ENCODE peak calls at places on chromosomes 12 and 14, in seven cellular contexts. Y is RPMI8226; H is mammary epithelial cell; S is T-helper 2 cell treated with Interferon-gamma antibody and Interleukin-4, amounts not matched to agents 5 μg/mL and 100 μg/mL, for 36 hours; K is fibroblast of the aortic adventitia; M is H7; R is stimulated activated CD8-positive, alpha-beta memory T cell treated with anti-CD3 and anti-CD28 coated beads, Interleukin-7, amount 100 ng/mL, for 48 hours. X is an unnamed sample.

GRCh38 chr12:109999983-110000505 is 814 bp downstream of the ANKRD13A start:
- DNase-seq in S (no peak), R (no peak), K (peak), Y (peak), H (peak), M (no peak), X (no peak)

GRCh38 chr12:106080111-106080732 is 58.5 kb downstream of the NUAK1 start:
- DNase-seq in S (no peak), K (peak), Y (no peak), R (no peak), H (no peak), M (no peak), X (no peak)

GRCh38 chr14:23430733-23431105 is 4.7 kb downstream of the MYH7 start:
- DNase-seq in H (no peak), M (peak), R (no peak), K (no peak), S (no peak), Y (no peak), X (no peak)

GRCh38 chr14:61839452-61839851 is 77.2 kb downstream of the SNAPC1 start:
- DNase-seq in H (no peak), S (no peak), K (peak), M (no peak), R (no peak), Y (no peak), X (no peak)

GRCh38 chr14:37466623-37467088 is 128.4 kb downstream of the FOXA1 start:
- DNase-seq in K (no peak), R (no peak), H (no peak), S (no peak), Y (no peak), M (no peak), X (no peak)

GRCh38 chr14:105538481-105539049 is 12.2 kb downstream of the TMEM121 start:
- DNase-seq in S (no peak), R (no peak), K (no peak), Y (no peak), M (peak), H (no peak), X (no peak)

GRCh38 chr14:95143813-95144620 is 13.3 kb downstream of the DICER1 start:
- DNase-seq in M (no peak), S (no peak), R (no peak), Y (peak), K (peak), H (no peak), X (no peak)

GRCh38 chr12:52036587-52037171 is 14.6 kb upstream of the NR4A1 start:
- DNase-seq in R (peak), S (peak), Y (peak), H (peak), K (peak), M (peak), X (peak)

GRCh38 chr14:21894003-21894897 is 220.6 kb upstream of the OR4E1 start:
- DNase-seq in H (no peak), R (no peak), Y (no peak), S (peak), M (peak), K (no peak), X (no peak)

GRCh38 chr14:82710257-82710841 is 1176.7 kb upstream of the SEL1L start:
- DNase-seq in Y (peak), S (no peak), M (peak), H (peak), K (peak), R (no peak), X (peak)

GRCh38 chr14:60922050-60922449 is 58.8 kb downstream of the TRMT5 start:
- DNase-seq in M (no peak), R (no peak), S (no peak), H (peak), K (peak), Y (no peak), X (no peak)

GRCh38 chr12:107990325-107990724 is 138.8 kb upstream of the WSCD2 start:
- DNase-seq in M (peak), Y (peak), R (no peak), H (peak), K (no peak), S (no peak), X (peak)

GRCh38 chr12:43921666-43922337 is 85.9 kb downstream of the TMEM117 start:
- DNase-seq in M (peak), H (no peak), S (no peak), R (no peak), Y (no peak), K (peak), X (no peak)

GRCh38 chr14:95255013-95255412 is 64.7 kb downstream of the CLMN start:
- DNase-seq in K (no peak), R (no peak), M (no peak), S (no peak), H (no peak), Y (no peak), X (no peak)

GRCh38 chr14:81247271-81247766 is 26.6 kb upstream of the GTF2A1 start:
- DNase-seq in S (no peak), Y (no peak), H (peak), M (no peak), K (no peak), R (no peak), X (no peak)

GRCh38 chr12:123983822-123984485 is 10.9 kb downstream of the ZNF664 start:
- DNase-seq in K (peak), Y (peak), H (peak), S (peak), M (peak), R (no peak), X (peak)

GRCh38 chr12:39581592-39581991 is 38.0 kb downstream of the ABCD2 start:
- DNase-seq in H (peak), S (no peak), M (no peak), R (no peak), K (no peak), Y (no peak), X (no peak)

GRCh38 chr14:52327374-52328226 is 13.5 kb downstream of the PTGER2 start:
- DNase-seq in K (no peak), S (no peak), H (no peak), R (no peak), M (no peak), Y (no peak), X (no peak)

GRCh38 chr12:121773011-121773777 is 20.3 kb downstream of the RHOF start:
- DNase-seq in K (peak), S (peak), Y (peak), R (peak), M (peak), H (peak), X (peak)

GRCh38 chr14:34583525-34583924 is 44.0 kb upstream of the EAPP start:
- DNase-seq in R (no peak), M (no peak), K (no peak), S (no peak), Y (no peak), H (no peak), X (no peak)

GRCh38 chr14:34347683-34348082 is 114.4 kb downstream of the SPTSSA start:
- DNase-seq in Y (no peak), M (no peak), H (no peak), K (no peak), R (no peak), S (no peak), X (peak)

GRCh38 chr12:63816031-63816430 is 28.5 kb upstream of the SRGAP1 start:
- DNase-seq in S (no peak), R (no peak), K (no peak), M (no peak), Y (no peak), H (no peak), X (no peak)

GRCh38 chr14:56005580-56006053 is 112.6 kb upstream of the PELI2 start:
- DNase-seq in M (peak), R (no peak), K (peak), S (no peak), H (no peak), Y (no peak), X (no peak)

X was measured in GM20000.